ENCODE peak calls at places on chromosomes 13 and 19, in four cellular contexts. I, Z, W and X are unnamed samples.

GRCh38 chr19:7799640-7800355 is 30.2 kb upstream of the EVI5L start:
- DNase-seq in I (peak), Z (peak), W (peak), X (peak)

GRCh38 chr19:49264258-49264657 is 60.7 kb downstream of the SLC6A16 start:
- DNase-seq in I (no peak), Z (no peak), W (no peak), X (no peak)

GRCh38 chr19:11247391-11247790 is 8.0 kb downstream of the ANGPTL8 start:
- DNase-seq in I (no peak), Z (no peak), W (no peak), X (no peak)

GRCh38 chr13:43269037-43269476 is 245.7 kb downstream of the DNAJC15 start:
- DNase-seq in I (no peak), Z (no peak), W (no peak), X (peak)

GRCh38 chr13:82370306-82370705 is 1512.0 kb downstream of the SLITRK1 start:
- DNase-seq in I (no peak), Z (no peak), W (no peak), X (no peak)

GRCh38 chr13:26718146-26718545 is 42.4 kb downstream of the GPR12 start:
- DNase-seq in I (no peak), Z (no peak), W (no peak), X (no peak)

GRCh38 chr13:34751044-34751443 is 191.0 kb upstream of the NBEA start:
- DNase-seq in I (no peak), Z (no peak), W (no peak), X (no peak)

GRCh38 chr19:11238041-11238440 is 1.4 kb upstream of the ANGPTL8 start:
- DNase-seq in I (no peak), Z (no peak), W (no peak), X (no peak)

GRCh38 chr19:14519245-14519859 is 1.2 kb upstream of the DNAJB1 start:
- DNase-seq in I (no peak), Z (no peak), W (no peak), X (no peak)

GRCh38 chr13:112725346-112726017 is 35.6 kb downstream of the ATP11A start:
- DNase-seq in I (peak), Z (no peak), W (peak), X (peak)

GRCh38 chr13:98468929-98469328 is 108.0 kb downstream of the STK24 start:
- DNase-seq in I (no peak), Z (no peak), W (no peak), X (no peak)

GRCh38 chr13:51502206-51502651 is 49.4 kb upstream of the INTS6 start:
- DNase-seq in I (no peak), Z (no peak), W (no peak), X (no peak)

GRCh38 chr19:6276447-6276846 is 3.3 kb downstream of the MLLT1 start:
- DNase-seq in I (no peak), Z (no peak), W (no peak), X (no peak)

GRCh38 chr19:42140125-42140754 is 8.0 kb upstream of the POU2F2 start:
- DNase-seq in I (no peak), Z (peak), W (no peak), X (no peak)

GRCh38 chr13:98939552-98940306 is 38.1 kb downstream of the DOCK9 start:
- DNase-seq in I (no peak), Z (no peak), W (no peak), X (no peak)

GRCh38 chr13:26923824-26924605 is 163.4 kb upstream of the GPR12 start:
- DNase-seq in I (no peak), Z (no peak), W (no peak), X (peak)

GRCh38 chr19:1324792-1325567 is 39.3 kb downstream of the EFNA2 start:
- DNase-seq in I (peak), Z (no peak), W (no peak), X (peak)

GRCh38 chr19:29543381-29543780 is 17.6 kb downstream of the VSTM2B start:
- DNase-seq in I (no peak), Z (no peak), W (no peak), X (no peak)

GRCh38 chr13:78032132-78032531 is 113.5 kb upstream of the EDNRB start:
- DNase-seq in I (no peak), Z (no peak), W (no peak), X (no peak)

GRCh38 chr19:54141356-54141755 is 3.8 kb downstream of the CNOT3 start:
- DNase-seq in I (no peak), Z (no peak), W (no peak), X (no peak)